ENCODE peak calls at places on chromosomes 6 and 20, in five cellular contexts. C, D, T, P and A are unnamed samples.

GRCh38 chr6:27761391-27761790 is 150.8 kb downstream of the OR2B2 start:
- DNase-seq in C (no peak), D (no peak), T (no peak), P (no peak), A (no peak)

GRCh38 chr6:164207024-164207423 is 792.5 kb downstream of the QKI start:
- DNase-seq in C (no peak), D (no peak), T (no peak), P (no peak), A (no peak)

GRCh38 chr20:20085071-20085470 is 32.7 kb downstream of the CFAP61 start:
- DNase-seq in C (peak), D (no peak), T (no peak), P (peak), A (no peak)

GRCh38 chr20:38290829-38291581 is 13.0 kb upstream of the BPI start:
- DNase-seq in C (no peak), D (peak), T (peak), P (no peak), A (no peak)

GRCh38 chr20:14444106-14444505 is 106.7 kb upstream of the FLRT3 start:
- DNase-seq in C (no peak), D (no peak), T (no peak), P (no peak), A (no peak)

GRCh38 chr6:14441371-14441781 is 323.8 kb downstream of the CD83 start:
- DNase-seq in C (no peak), D (no peak), T (no peak), P (no peak), A (no peak)

GRCh38 chr6:154602296-154602695 is 91.8 kb upstream of the CNKSR3 start:
- DNase-seq in C (no peak), D (no peak), T (no peak), P (no peak), A (no peak)

GRCh38 chr20:6311841-6312655 is 189.2 kb upstream of the FERMT1 start:
- DNase-seq in C (no peak), D (no peak), T (no peak), P (no peak), A (no peak)

GRCh38 chr6:4274382-4275082 is 139.2 kb upstream of the ECI2 start:
- DNase-seq in C (no peak), D (no peak), T (no peak), P (no peak), A (no peak)

GRCh38 chr20:4234128-4234527 is 218.8 kb upstream of the RNF24 start:
- DNase-seq in C (peak), D (peak), T (no peak), P (no peak), A (no peak)

GRCh38 chr6:32979720-32980487 is 11.5 kb downstream of the BRD2 start:
- DNase-seq in C (no peak), D (no peak), T (no peak), P (no peak), A (no peak)

GRCh38 chr6:113495521-113495920 is 361.6 kb upstream of the MARCKS start:
- DNase-seq in C (no peak), D (peak), T (no peak), P (no peak), A (peak)

GRCh38 chr6:6918216-6918983 is 189.4 kb upstream of the RREB1 start:
- DNase-seq in C (no peak), D (no peak), T (no peak), P (peak), A (no peak)

GRCh38 chr6:134630468-134631180 is 312.7 kb upstream of the SGK1 start:
- DNase-seq in C (peak), D (no peak), T (peak), P (peak), A (no peak)

GRCh38 chr6:106884576-106884975 is 90.0 kb downstream of the CD24 start:
- DNase-seq in C (no peak), D (no peak), T (no peak), P (no peak), A (no peak)

GRCh38 chr6:90701146-90701781 is 114.4 kb upstream of the MAP3K7 start:
- DNase-seq in C (no peak), D (no peak), T (no peak), P (no peak), A (no peak)

GRCh38 chr6:149566372-149567193 is at the start of gene GINM1:
- DNase-seq in C (peak), D (no peak), T (peak), P (peak), A (no peak)

GRCh38 chr20:33373735-33374605 is 27.3 kb downstream of the CDK5RAP1 start:
- DNase-seq in C (no peak), D (no peak), T (peak), P (no peak), A (peak)

DNA sequence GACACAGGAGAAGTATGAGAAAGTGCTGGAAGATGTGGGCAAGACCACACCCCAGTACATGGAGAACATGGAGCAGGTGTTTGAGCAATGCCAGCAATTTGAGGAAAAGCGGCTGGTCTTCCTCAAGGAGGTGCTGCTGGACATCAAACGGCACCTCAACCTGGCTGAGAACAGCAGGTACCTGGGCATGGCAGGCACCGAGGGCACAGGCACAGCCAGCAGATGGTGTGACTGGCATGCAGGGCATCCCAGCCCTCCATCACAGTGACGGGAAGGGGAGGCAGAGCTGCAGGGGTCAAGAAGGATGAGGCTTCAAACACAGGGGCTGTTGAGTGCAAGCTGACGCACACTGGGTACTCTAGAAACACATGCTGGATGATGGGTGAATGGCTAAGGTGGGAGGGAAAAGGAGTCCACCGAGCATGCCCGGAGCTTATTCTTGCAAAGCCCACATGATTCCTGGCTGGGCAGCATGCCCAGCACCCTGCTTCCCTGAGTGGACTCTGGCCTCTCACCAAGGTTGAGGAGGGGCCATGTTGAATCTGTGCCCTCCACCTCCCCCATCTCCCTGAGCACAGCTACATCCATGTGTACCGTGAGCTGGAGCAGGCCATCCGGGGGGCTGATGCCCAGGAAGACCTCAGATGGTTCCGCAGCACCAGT is 26.3 kb downstream of the SPDEF start:
- DNase-seq in C (no peak), D (no peak), T (peak), P (peak), A (no peak)
- TF ChIP-seq CTCF in C (no peak), D (no peak), T (no peak), P (no peak), A (no peak)

DNA sequence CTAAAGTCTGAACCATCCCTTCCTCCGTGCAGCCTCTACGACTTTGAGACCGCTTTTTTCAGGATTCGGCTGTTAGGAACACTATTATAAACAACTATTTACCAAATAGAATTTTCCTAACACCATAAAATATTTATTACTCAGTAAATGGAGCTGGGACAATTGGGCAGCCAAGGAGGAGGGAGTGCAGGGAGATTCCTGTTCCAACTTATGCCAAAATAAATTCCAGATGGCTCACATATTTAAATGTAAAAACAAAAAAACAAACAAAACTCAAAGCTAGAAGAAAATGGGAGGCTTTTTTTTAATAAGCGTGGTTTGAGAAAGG is 48.1 kb downstream of the TCP11 start:
- DNase-seq in C (no peak), D (no peak), T (peak), P (no peak), A (no peak)
- H3K4me3 ChIP-seq in C (no peak), D (no peak), T (no peak), P (no peak), A (no peak)

GRCh38 chr6:156102129-156102528 is 646.5 kb upstream of the NOX3 start:
- DNase-seq in C (no peak), D (no peak), T (no peak), P (no peak), A (no peak)
- TF ChIP-seq CTCF in C (no peak), D (no peak), T (no peak), P (no peak), A (no peak)

GRCh38 chr20:35433337-35433736 is 4.7 kb downstream of the GDF5 start:
- DNase-seq in C (no peak), D (no peak), T (no peak), P (no peak), A (no peak)

GRCh38 chr20:35434085-35435005 is 3.7 kb downstream of the GDF5 start:
- DNase-seq in C (no peak), D (no peak), T (no peak), P (peak), A (no peak)

GRCh38 chr20:35436175-35436568 is 1.9 kb downstream of the GDF5 start:
- DNase-seq in C (no peak), D (no peak), T (no peak), P (no peak), A (no peak)

GRCh38 chr20:35432430-35432735 is 5.6 kb downstream of the GDF5 start:
- DNase-seq in C (no peak), D (no peak), T (no peak), P (no peak), A (no peak)

DNA sequence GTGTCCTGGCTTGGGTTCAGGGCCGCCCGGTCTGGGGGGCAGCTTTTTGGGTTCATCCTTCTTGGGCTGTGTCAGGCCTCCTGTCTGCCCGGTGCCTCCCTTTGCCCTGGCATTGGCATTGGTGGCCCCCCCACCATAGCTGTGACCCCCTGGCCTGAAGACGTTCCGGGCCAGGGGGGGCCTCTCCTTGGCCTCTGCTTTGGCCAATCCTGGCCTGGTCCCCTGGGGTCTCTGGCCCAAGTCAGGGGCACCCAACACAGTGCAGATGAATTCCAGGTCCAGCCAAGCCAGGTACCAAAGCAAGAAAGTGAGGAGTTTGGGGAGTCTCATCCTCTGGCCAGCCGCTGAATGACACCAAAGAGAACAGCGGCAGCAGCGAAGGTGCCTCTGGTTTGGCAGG is 429 bp downstream of the GDF5 start:
- DNase-seq in C (no peak), D (no peak), T (no peak), P (no peak), A (no peak)
- H3K4me3 ChIP-seq in C (no peak), D (peak), T (no peak), P (peak), A (peak)

DNA sequence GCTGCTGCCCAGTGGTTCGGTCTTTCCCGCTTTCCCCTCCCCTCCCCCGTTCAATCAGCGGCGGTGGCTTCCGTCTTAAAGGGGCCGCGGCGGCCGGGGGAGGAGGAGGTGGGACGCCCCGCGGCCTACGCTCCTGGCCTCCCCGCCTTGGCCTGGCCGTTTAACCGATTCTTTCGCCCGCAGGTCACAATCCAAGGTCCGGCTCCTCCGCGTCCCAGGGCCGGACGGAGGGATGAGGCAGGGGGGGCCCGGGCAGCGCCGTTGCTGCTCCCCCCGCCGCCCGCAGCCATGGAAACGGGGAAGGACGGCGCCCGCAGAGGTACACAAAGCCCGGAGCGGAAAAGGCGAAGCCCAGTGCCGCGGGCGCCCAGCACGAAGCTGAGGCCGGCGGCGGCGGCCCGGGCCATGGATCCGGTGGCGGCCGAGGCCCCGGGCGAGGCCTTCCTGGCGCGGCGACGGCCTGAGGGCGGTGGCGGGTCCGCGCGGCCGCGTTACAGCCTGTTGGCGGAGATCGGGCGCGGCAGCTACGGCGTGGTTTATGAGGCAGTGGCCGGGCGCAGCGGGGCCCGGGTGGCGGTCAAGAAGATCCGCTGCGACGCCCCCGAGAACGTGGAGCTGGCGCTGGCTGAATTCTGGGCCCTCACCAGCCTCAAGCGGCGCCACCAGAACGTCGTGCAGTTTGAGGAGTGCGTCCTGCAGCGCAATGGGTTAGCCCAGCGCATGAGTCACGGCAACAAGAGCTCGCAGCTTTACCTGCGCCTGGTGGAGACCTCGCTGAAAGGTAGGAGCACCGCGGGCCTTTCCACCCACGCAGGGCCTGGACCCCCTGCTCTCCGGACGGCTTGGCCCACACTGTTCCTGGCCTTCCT is 1.2 kb downstream of the STK35 start:
- DNase-seq in C (peak), D (peak), T (peak), P (peak), A (no peak)
- TF ChIP-seq CTCF in C (no peak), D (no peak), T (no peak), P (no peak), A (no peak)

DNA sequence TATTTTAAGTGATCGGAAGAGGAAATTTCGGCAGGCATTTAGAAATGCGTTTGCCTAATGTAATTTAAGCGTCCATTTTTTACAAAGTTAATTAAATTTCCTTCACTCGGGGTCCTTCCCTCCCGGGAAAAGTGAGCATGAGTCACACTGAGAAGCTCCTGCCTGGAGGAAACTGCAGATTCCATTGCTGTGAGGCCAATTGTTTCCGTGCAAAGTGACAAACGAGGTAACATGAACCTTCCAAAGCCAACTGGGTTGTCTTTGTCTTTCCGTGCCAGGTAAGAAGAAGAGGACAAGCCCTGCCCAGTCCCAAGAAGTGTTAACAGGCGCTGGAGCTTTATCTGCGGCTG is 61.2 kb upstream of the HDDC2 start:
- DNase-seq in C (no peak), D (peak), T (peak), P (no peak), A (no peak)
- H3K4me3 ChIP-seq in C (peak), D (peak), T (peak), P (peak), A (peak)

GRCh38 chr20:49750611-49751396 is 37.1 kb upstream of the B4GALT5 start:
- DNase-seq in C (peak), D (no peak), T (no peak), P (peak), A (no peak)

GRCh38 chr20:49752504-49752903 is 38.8 kb upstream of the B4GALT5 start:
- DNase-seq in C (no peak), D (no peak), T (no peak), P (no peak), A (no peak)

GRCh38 chr20:49748525-49748838 is 34.8 kb upstream of the B4GALT5 start:
- DNase-seq in C (no peak), D (no peak), T (no peak), P (no peak), A (no peak)

GRCh38 chr20:49751397-49751735 is 37.7 kb upstream of the B4GALT5 start:
- DNase-seq in C (no peak), D (no peak), T (no peak), P (no peak), A (no peak)

GRCh38 chr20:49747707-49748524 is 34.2 kb upstream of the B4GALT5 start:
- DNase-seq in C (peak), D (peak), T (peak), P (peak), A (no peak)
- TF ChIP-seq CTCF in C (no peak), D (no peak), T (no peak), P (no peak), A (no peak)

GRCh38 chr6:236519-236918 is 55.8 kb upstream of the DUSP22 start:
- DNase-seq in C (no peak), D (no peak), T (no peak), P (no peak), A (no peak)
- H3K4me3 ChIP-seq in C (no peak), D (no peak), T (no peak), P (no peak), A (no peak)

GRCh38 chr6:55621993-55622392 is 43.0 kb upstream of the HMGCLL1 start:
- DNase-seq in C (no peak), D (no peak), T (no peak), P (no peak), A (no peak)

GRCh38 chr6:55621244-55621643 is 42.3 kb upstream of the HMGCLL1 start:
- DNase-seq in C (no peak), D (no peak), T (no peak), P (no peak), A (no peak)

DNA sequence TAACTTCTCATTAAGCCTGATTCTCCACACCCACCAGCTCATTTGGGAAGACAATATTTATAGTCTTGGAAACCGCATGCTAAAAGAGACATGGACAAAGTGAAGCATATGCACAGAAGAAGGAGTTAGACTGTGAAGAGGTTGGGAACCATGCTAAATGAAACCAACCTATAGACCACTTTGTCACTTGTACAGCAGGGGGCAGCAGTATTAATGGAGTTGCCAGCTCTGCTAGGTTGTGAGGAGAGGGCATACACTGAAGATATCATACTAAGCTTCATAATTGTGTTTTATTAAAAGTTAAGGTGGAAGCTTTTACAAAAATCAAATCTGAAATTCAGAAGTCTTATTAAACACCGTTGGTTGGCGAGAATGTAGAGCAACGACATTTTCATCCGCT is 38.3 kb upstream of the HMGCLL1 start:
- DNase-seq in C (no peak), D (peak), T (peak), P (no peak), A (no peak)
- TF ChIP-seq CTCF in C (no peak), D (peak), T (peak), P (no peak), A (peak)